ENCODE peak calls at places on chromosome 22, in six cellular contexts. K, F, J, T, Y and D are unnamed samples.

GRCh38 chr22:44669725-44670027 is 32.3 kb upstream of the PRR5 start:
- DNase-seq in T (no peak), F (no peak), J (no peak), Y (no peak), K (no peak), D (no peak)

GRCh38 chr22:38104084-38104483 is 6.4 kb downstream of the BAIAP2L2 start:
- DNase-seq in K (no peak), J (no peak), F (no peak), Y (no peak), T (no peak), D (no peak)

GRCh38 chr22:49629024-49629570 is 198.6 kb downstream of the BRD1 start:
- DNase-seq in T (no peak), K (no peak), Y (no peak), J (peak; percentile 35), F (no peak), D (no peak)

GRCh38 chr22:31753005-31753633 is 700 bp upstream of the DEPDC5 start:
- DNase-seq in J (peak; percentile 60), F (peak; percentile 9), Y (peak; percentile 27), T (peak; percentile 72), K (peak; percentile 72), D (peak; percentile 15)

GRCh38 chr22:32175751-32176644 is 16.9 kb upstream of the C22orf42 start:
- DNase-seq in F (no peak), K (no peak), Y (no peak), T (no peak), J (no peak), D (no peak)

GRCh38 chr22:46596819-46597218 is 23.4 kb upstream of the GRAMD4 start:
- DNase-seq in K (peak; percentile 90), Y (no peak), F (no peak), T (peak; percentile 64), J (no peak), D (no peak)

GRCh38 chr22:30869996-30870395 is 98.6 kb downstream of the MORC2 start:
- DNase-seq in F (no peak), T (no peak), Y (no peak), K (peak; percentile 40), J (peak; percentile 36), D (no peak)

GRCh38 chr22:39814899-39815298 is 78.7 kb downstream of the ENTHD1 start:
- DNase-seq in K (no peak), Y (no peak), J (no peak), T (no peak), F (no peak), D (no peak)

GRCh38 chr22:42131562-42131961 is 952 bp upstream of the CYP2D6 start:
- DNase-seq in J (peak; percentile 62), F (no peak), Y (no peak), T (no peak), K (no peak), D (no peak)

GRCh38 chr22:48299801-48300200 is 1527.9 kb downstream of the BRD1 start:
- DNase-seq in T (no peak), F (no peak), J (no peak), Y (peak; percentile 2), K (peak; percentile 59), D (no peak)

GRCh38 chr22:31284241-31284745 is 8.0 kb downstream of the PIK3IP1 start:
- DNase-seq in F (no peak), Y (no peak), K (no peak), J (no peak), T (no peak), D (no peak)

GRCh38 chr22:31488988-31489617 is 539 bp downstream of the EIF4ENIF1 start:
- DNase-seq in Y (no peak), K (peak; percentile 74), T (no peak), F (no peak), J (peak; percentile 63), D (peak; percentile 21)

GRCh38 chr22:46346680-46347405 is 11.3 kb downstream of the TRMU start:
- DNase-seq in K (no peak), T (no peak), Y (no peak), J (peak; percentile 23), F (no peak), D (no peak)

GRCh38 chr22:42138122-42138770 is 7.6 kb upstream of the CYP2D6 start:
- DNase-seq in F (no peak), K (peak; percentile 52), Y (no peak), J (no peak), T (no peak), D (no peak)

GRCh38 chr22:46085831-46086576 is 64.3 kb upstream of the PPARA start:
- DNase-seq in T (peak; percentile 86), J (peak; percentile 60), Y (peak; percentile 83), K (peak; percentile 93), F (no peak), D (no peak)

GRCh38 chr22:17931400-17931825 is 92.9 kb downstream of the MICAL3 start:
- DNase-seq in F (no peak), Y (no peak), K (no peak), J (peak; percentile 78), T (no peak), D (no peak)

GRCh38 chr22:42939941-42940653 is 74.9 kb downstream of the PACSIN2 start:
- DNase-seq in J (no peak), Y (no peak), F (no peak), T (peak; percentile 77), K (peak; percentile 68), D (no peak)

GRCh38 chr22:43270314-43270908 is 72.8 kb downstream of the SCUBE1 start:
- DNase-seq in T (no peak), J (no peak), Y (no peak), K (no peak), F (no peak), D (no peak)

GRCh38 chr22:34998921-34999320 is 67.0 kb upstream of the ISX start:
- DNase-seq in Y (no peak), T (no peak), J (no peak), F (no peak), K (no peak), D (no peak)

GRCh38 chr22:19691721-19692341 is 22.5 kb upstream of the SEPTIN5 start:
- DNase-seq in K (peak; percentile 63), J (no peak), T (no peak), F (no peak), Y (no peak), D (no peak)

GRCh38 chr22:45164217-45165123 is 745 bp downstream of the NUP50 start:
- DNase-seq in F (no peak), T (peak; percentile 70), J (peak; percentile 69), Y (no peak), K (peak; percentile 77), D (peak; percentile 56)

GRCh38 chr22:31127181-31127772 is 4.5 kb downstream of the INPP5J start:
- DNase-seq in K (no peak), J (no peak), F (no peak), T (no peak), Y (no peak), D (no peak)

GRCh38 chr22:35275580-35275979 is 18.3 kb downstream of the HMGXB4 start:
- DNase-seq in T (no peak), F (no peak), J (no peak), K (no peak), Y (no peak), D (no peak)

GRCh38 chr22:46105494-46106278 is 44.6 kb upstream of the PPARA start:
- DNase-seq in Y (no peak), F (peak; percentile 56), J (no peak), T (peak; percentile 83), K (no peak), D (no peak)

GRCh38 chr22:42621505-42622002 is 6.9 kb upstream of the POLDIP3 start:
- DNase-seq in Y (peak; percentile 51), K (peak; percentile 88), T (peak; percentile 87), J (peak; percentile 75), F (peak; percentile 51), D (peak; percentile 40)

GRCh38 chr22:46480396-46480795 is 57.0 kb downstream of the CELSR1 start:
- DNase-seq in K (no peak), J (no peak), T (no peak), Y (no peak), F (no peak), D (no peak)

GRCh38 chr22:38176170-38176741 is 5.4 kb downstream of the PLA2G6 start:
- DNase-seq in Y (peak; percentile 84), J (peak; percentile 79), T (peak; percentile 86), K (peak; percentile 81), F (peak; percentile 61), D (no peak)

GRCh38 chr22:30562391-30562790 is 12.1 kb downstream of the GAL3ST1 start:
- DNase-seq in F (no peak), K (no peak), T (no peak), J (no peak), Y (no peak), D (no peak)

GRCh38 chr22:40215266-40215665 is 37.5 kb downstream of the TNRC6B start:
- DNase-seq in T (no peak), Y (no peak), J (no peak), K (peak; percentile 71), F (no peak), D (no peak)

GRCh38 chr22:41943661-41944209 is 3.2 kb downstream of the CENPM start:
- DNase-seq in F (no peak), T (no peak), Y (no peak), K (no peak), J (no peak), D (no peak)

GRCh38 chr22:40709752-40710413 is 30.6 kb downstream of the MCHR1 start:
- DNase-seq in K (no peak), Y (no peak), F (peak; percentile 32), T (no peak), J (no peak), D (no peak)

GRCh38 chr22:41699264-41700104 is at the start of gene MEI1:
- DNase-seq in F (peak; percentile 58), K (peak; percentile 93), T (peak; percentile 86), Y (peak; percentile 54), J (peak; percentile 87), D (no peak)

GRCh38 chr22:39967103-39967829 is 7.1 kb downstream of the TMA7B start:
- DNase-seq in K (no peak), Y (no peak), F (no peak), J (no peak), T (no peak), D (no peak)

GRCh38 chr22:21031545-21032036 is 770 bp downstream of the SLC7A4 start:
- DNase-seq in Y (no peak), K (no peak), T (no peak), J (no peak), F (no peak), D (no peak)
- H3K4me3 ChIP-seq in Y (no peak overlapping the region), K (peak overlapping the region; percentile 41), T (no peak overlapping the region), J (no peak overlapping the region), F (peak overlapping the region; percentile 37), D (no peak overlapping the region)

GRCh38 chr22:23270212-23270733 is 90.0 kb downstream of the BCR start:
- DNase-seq in T (no peak), Y (no peak), F (no peak), K (no peak), J (no peak), D (no peak)
- TF ChIP-seq CTCF in T (no peak), Y (no peak), F (no peak), K (no peak), J (no peak), D (no peak)

GRCh38 chr22:24008022-24008283 is 2.7 kb upstream of the GSTT4 start:
- DNase-seq in T (no peak), Y (no peak), K (no peak), F (no peak), J (no peak), D (no peak)
- H3K4me3 ChIP-seq in T (no peak overlapping the region), Y (no peak overlapping the region), K (no peak overlapping the region), F (no peak overlapping the region), J (no peak overlapping the region), D (no peak overlapping the region)

DNA sequence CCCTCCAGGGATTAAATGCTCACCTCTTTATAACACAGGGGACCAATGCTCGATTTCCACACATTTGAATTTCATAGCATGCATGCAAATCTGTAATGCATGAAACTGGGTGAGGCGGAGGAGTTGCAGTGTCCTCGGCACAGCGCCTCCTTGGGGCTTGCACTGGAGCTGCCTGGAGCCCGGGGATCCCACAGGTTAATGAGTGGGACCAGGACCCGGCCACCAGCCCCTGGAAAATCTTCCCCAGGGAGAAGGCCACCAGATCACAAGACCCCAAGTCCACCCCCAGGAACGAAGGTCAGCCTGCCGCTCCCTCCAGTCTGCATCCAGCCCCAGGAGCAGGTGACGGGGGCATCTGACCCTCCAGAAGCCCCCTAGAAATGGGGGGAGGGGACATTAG is 119.1 kb downstream of the MN1 start:
- DNase-seq in J (no peak), K (no peak), F (no peak), T (no peak), Y (no peak), D (no peak)
- TF ChIP-seq CTCF in J (no peak), K (no peak), F (no peak), T (no peak), Y (no peak), D (peak; percentile 24)